ENCODE peak calls at places on chromosome 16, in seven cellular contexts. One of them, this sample, is unnamed.

GRCh38 chr16:67236551-67237395 is 9.8 kb downstream of the TMEM208 start:
- DNase-seq in spleen: peak; percentile 86
- DNase-seq in sigmoid colon: peak; percentile 68
- DNase-seq in mammary epithelial cell: peak; percentile 71
- DNase-seq in CD4-positive, alpha-beta T cell: peak; percentile 63
- DNase-seq in OCI-LY7: peak; percentile 83
- DNase-seq in Peyer's patch: peak; percentile 63
- DNase-seq in this sample: peak; percentile 71

GRCh38 chr16:11100239-11100750 is 155.7 kb downstream of the SOCS1 start:
- DNase-seq in spleen: no peak
- DNase-seq in sigmoid colon: peak; percentile 92
- DNase-seq in mammary epithelial cell: no peak
- DNase-seq in CD4-positive, alpha-beta T cell: no peak
- DNase-seq in OCI-LY7: peak; percentile 34
- DNase-seq in Peyer's patch: peak; percentile 49
- DNase-seq in this sample: no peak

GRCh38 chr16:75697571-75697970 is 3.7 kb downstream of the DUXB start:
- DNase-seq in spleen: no peak
- DNase-seq in sigmoid colon: no peak
- DNase-seq in mammary epithelial cell: no peak
- DNase-seq in CD4-positive, alpha-beta T cell: no peak
- DNase-seq in OCI-LY7: no peak
- DNase-seq in Peyer's patch: no peak
- DNase-seq in this sample: no peak

GRCh38 chr16:57531635-57532220 is 4.6 kb downstream of the CCDC102A start:
- DNase-seq in spleen: peak; percentile 61
- DNase-seq in sigmoid colon: peak; percentile 46
- DNase-seq in mammary epithelial cell: no peak
- DNase-seq in CD4-positive, alpha-beta T cell: no peak
- DNase-seq in OCI-LY7: no peak
- DNase-seq in Peyer's patch: no peak
- DNase-seq in this sample: no peak

GRCh38 chr16:924063-924462 is 46.7 kb downstream of the LMF1 start:
- DNase-seq in spleen: no peak
- DNase-seq in sigmoid colon: no peak
- DNase-seq in mammary epithelial cell: no peak
- DNase-seq in CD4-positive, alpha-beta T cell: no peak
- DNase-seq in OCI-LY7: no peak
- DNase-seq in Peyer's patch: no peak
- DNase-seq in this sample: no peak

GRCh38 chr16:364595-365491 is 5.5 kb downstream of the MRPL28 start:
- DNase-seq in spleen: peak; percentile 70
- DNase-seq in sigmoid colon: no peak
- DNase-seq in mammary epithelial cell: no peak
- DNase-seq in CD4-positive, alpha-beta T cell: no peak
- DNase-seq in OCI-LY7: no peak
- DNase-seq in Peyer's patch: no peak
- DNase-seq in this sample: no peak

GRCh38 chr16:56866955-56867830 is 2.2 kb downstream of the SLC12A3 start:
- DNase-seq in spleen: no peak
- DNase-seq in sigmoid colon: no peak
- DNase-seq in mammary epithelial cell: peak; percentile 19
- DNase-seq in CD4-positive, alpha-beta T cell: no peak
- DNase-seq in OCI-LY7: peak; percentile 82
- DNase-seq in Peyer's patch: no peak
- DNase-seq in this sample: peak; percentile 18

GRCh38 chr16:30395155-30395991 is at the start of gene ZNF48:
- DNase-seq in spleen: peak; percentile 96
- DNase-seq in sigmoid colon: peak; percentile 94
- DNase-seq in mammary epithelial cell: peak; percentile 56
- DNase-seq in CD4-positive, alpha-beta T cell: peak; percentile 46
- DNase-seq in OCI-LY7: peak; percentile 95
- DNase-seq in Peyer's patch: peak; percentile 86
- DNase-seq in this sample: peak; percentile 46

GRCh38 chr16:81018496-81018895 is 11.5 kb downstream of the CENPN start:
- DNase-seq in spleen: no peak
- DNase-seq in sigmoid colon: no peak
- DNase-seq in mammary epithelial cell: no peak
- DNase-seq in CD4-positive, alpha-beta T cell: no peak
- DNase-seq in OCI-LY7: no peak
- DNase-seq in Peyer's patch: no peak
- DNase-seq in this sample: no peak

GRCh38 chr16:1331712-1332617 is 1.5 kb upstream of the BAIAP3 start:
- DNase-seq in spleen: peak; percentile 93
- DNase-seq in sigmoid colon: peak; percentile 86
- DNase-seq in mammary epithelial cell: peak; percentile 43
- DNase-seq in CD4-positive, alpha-beta T cell: peak; percentile 32
- DNase-seq in OCI-LY7: peak; percentile 97
- DNase-seq in Peyer's patch: peak; percentile 71
- DNase-seq in this sample: no peak

GRCh38 chr16:90008708-90009145 is 10.5 kb downstream of the DBNDD1 start:
- DNase-seq in spleen: peak; percentile 92
- DNase-seq in sigmoid colon: no peak
- DNase-seq in mammary epithelial cell: no peak
- DNase-seq in CD4-positive, alpha-beta T cell: peak; percentile 46
- DNase-seq in OCI-LY7: peak; percentile 81
- DNase-seq in Peyer's patch: no peak
- DNase-seq in this sample: peak; percentile 30

GRCh38 chr16:12583237-12583897 is 220.3 kb downstream of the CPPED1 start:
- DNase-seq in spleen: peak; percentile 28
- DNase-seq in sigmoid colon: peak; percentile 18
- DNase-seq in mammary epithelial cell: no peak
- DNase-seq in CD4-positive, alpha-beta T cell: no peak
- DNase-seq in OCI-LY7: no peak
- DNase-seq in Peyer's patch: peak; percentile 11
- DNase-seq in this sample: no peak

GRCh38 chr16:85492617-85492957 is 120.5 kb upstream of the GSE1 start:
- DNase-seq in spleen: no peak
- DNase-seq in sigmoid colon: no peak
- DNase-seq in mammary epithelial cell: no peak
- DNase-seq in CD4-positive, alpha-beta T cell: no peak
- DNase-seq in OCI-LY7: peak; percentile 24
- DNase-seq in Peyer's patch: no peak
- DNase-seq in this sample: no peak

GRCh38 chr16:69330286-69331109 is at the start of gene PDF:
- DNase-seq in spleen: peak; percentile 98
- DNase-seq in sigmoid colon: peak; percentile 96
- DNase-seq in mammary epithelial cell: peak; percentile 92
- DNase-seq in CD4-positive, alpha-beta T cell: peak; percentile 74
- DNase-seq in OCI-LY7: peak; percentile 90
- DNase-seq in Peyer's patch: peak; percentile 97
- DNase-seq in this sample: peak; percentile 84

GRCh38 chr16:74560912-74561311 is 46.0 kb downstream of the GLG1 start:
- DNase-seq in spleen: no peak
- DNase-seq in sigmoid colon: no peak
- DNase-seq in mammary epithelial cell: no peak
- DNase-seq in CD4-positive, alpha-beta T cell: no peak
- DNase-seq in OCI-LY7: no peak
- DNase-seq in Peyer's patch: no peak
- DNase-seq in this sample: no peak

GRCh38 chr16:85916141-85916890 is 17.4 kb downstream of the IRF8 start:
- DNase-seq in spleen: peak; percentile 78
- DNase-seq in sigmoid colon: no peak
- DNase-seq in mammary epithelial cell: peak; percentile 10
- DNase-seq in CD4-positive, alpha-beta T cell: no peak
- DNase-seq in OCI-LY7: no peak
- DNase-seq in Peyer's patch: peak; percentile 86
- DNase-seq in this sample: no peak

GRCh38 chr16:85395913-85396878 is 216.9 kb upstream of the GSE1 start:
- DNase-seq in spleen: peak; percentile 74
- DNase-seq in sigmoid colon: peak; percentile 73
- DNase-seq in mammary epithelial cell: peak; percentile 71
- DNase-seq in CD4-positive, alpha-beta T cell: no peak
- DNase-seq in OCI-LY7: no peak
- DNase-seq in Peyer's patch: no peak
- DNase-seq in this sample: no peak

GRCh38 chr16:19908921-19909320 is 24.3 kb upstream of the GPRC5B start:
- DNase-seq in spleen: no peak
- DNase-seq in sigmoid colon: no peak
- DNase-seq in mammary epithelial cell: no peak
- DNase-seq in CD4-positive, alpha-beta T cell: no peak
- DNase-seq in OCI-LY7: no peak
- DNase-seq in Peyer's patch: no peak
- DNase-seq in this sample: no peak
- H3K9me3 ChIP-seq in spleen: no peaks in the 10 kb centered on the region
- H3K9me3 ChIP-seq in sigmoid colon: no peaks in the 10 kb centered on the region
- H3K9me3 ChIP-seq in mammary epithelial cell: no peaks in the 10 kb centered on the region
- H3K9me3 ChIP-seq in CD4-positive, alpha-beta T cell: no peaks in the 10 kb centered on the region
- H3K9me3 ChIP-seq in OCI-LY7: no peaks in the 10 kb centered on the region
- H3K9me3 ChIP-seq in Peyer's patch: no peaks in the 10 kb centered on the region
- H3K9me3 ChIP-seq in this sample: no peaks in the 10 kb centered on the region

GRCh38 chr16:78633551-78633950 is 534.1 kb downstream of the WWOX start:
- DNase-seq in spleen: no peak
- DNase-seq in sigmoid colon: no peak
- DNase-seq in mammary epithelial cell: no peak
- DNase-seq in CD4-positive, alpha-beta T cell: no peak
- DNase-seq in OCI-LY7: no peak
- DNase-seq in Peyer's patch: no peak
- DNase-seq in this sample: no peak

GRCh38 chr16:78628526-78628925 is 529.1 kb downstream of the WWOX start:
- DNase-seq in spleen: no peak
- DNase-seq in sigmoid colon: no peak
- DNase-seq in mammary epithelial cell: no peak
- DNase-seq in CD4-positive, alpha-beta T cell: no peak
- DNase-seq in OCI-LY7: no peak
- DNase-seq in Peyer's patch: no peak
- DNase-seq in this sample: no peak

GRCh38 chr16:78630102-78630501 is 530.6 kb downstream of the WWOX start:
- DNase-seq in spleen: no peak
- DNase-seq in sigmoid colon: no peak
- DNase-seq in mammary epithelial cell: no peak
- DNase-seq in CD4-positive, alpha-beta T cell: no peak
- DNase-seq in OCI-LY7: no peak
- DNase-seq in Peyer's patch: no peak
- DNase-seq in this sample: no peak

GRCh38 chr16:78624349-78624748 is 524.9 kb downstream of the WWOX start:
- DNase-seq in spleen: no peak
- DNase-seq in sigmoid colon: no peak
- DNase-seq in mammary epithelial cell: no peak
- DNase-seq in CD4-positive, alpha-beta T cell: no peak
- DNase-seq in OCI-LY7: no peak
- DNase-seq in Peyer's patch: no peak
- DNase-seq in this sample: no peak

GRCh38 chr16:78629173-78629572 is 529.7 kb downstream of the WWOX start:
- DNase-seq in spleen: no peak
- DNase-seq in sigmoid colon: no peak
- DNase-seq in mammary epithelial cell: no peak
- DNase-seq in CD4-positive, alpha-beta T cell: no peak
- DNase-seq in OCI-LY7: no peak
- DNase-seq in Peyer's patch: no peak
- DNase-seq in this sample: no peak
- H3K9me3 ChIP-seq in spleen: no peaks in the 10 kb centered on the region
- H3K9me3 ChIP-seq in sigmoid colon: no peaks in the 10 kb centered on the region
- H3K9me3 ChIP-seq in mammary epithelial cell: peaks cover 8% of the 10 kb centered on the region
- H3K9me3 ChIP-seq in CD4-positive, alpha-beta T cell: peaks cover 10% of the 10 kb centered on the region
- H3K9me3 ChIP-seq in OCI-LY7: peaks cover 4% of the 10 kb centered on the region
- H3K9me3 ChIP-seq in Peyer's patch: no peaks in the 10 kb centered on the region
- H3K9me3 ChIP-seq in this sample: peaks cover 3% of the 10 kb centered on the region

DNA sequence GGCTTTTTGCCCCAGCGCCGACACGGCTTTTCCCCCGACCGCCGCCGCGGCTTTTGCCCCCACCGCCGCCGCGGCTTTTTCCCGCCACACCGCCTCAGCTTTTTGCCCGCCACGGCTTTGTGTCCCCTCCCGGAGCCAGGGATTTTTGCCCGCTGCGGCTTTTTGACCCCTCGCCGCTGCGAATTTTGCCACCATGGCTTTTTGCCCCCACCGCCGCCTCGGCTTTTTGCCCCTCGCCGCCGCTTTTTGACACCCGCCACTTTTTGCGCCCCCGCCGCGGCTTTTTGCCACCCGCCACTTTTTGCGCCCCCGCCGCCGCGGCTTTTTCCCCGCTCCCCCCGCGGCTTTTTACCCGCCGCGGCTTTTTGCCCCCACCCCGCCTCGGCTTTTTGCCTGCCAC is 1342.5 kb downstream of the TP53TG3F start:
- DNase-seq in spleen: no peak
- DNase-seq in sigmoid colon: no peak
- DNase-seq in mammary epithelial cell: no peak
- DNase-seq in CD4-positive, alpha-beta T cell: no peak
- DNase-seq in OCI-LY7: no peak
- DNase-seq in Peyer's patch: peak; percentile 34
- DNase-seq in this sample: no peak
- H3K9me3 ChIP-seq in spleen: no peaks in the 10 kb centered on the region
- H3K9me3 ChIP-seq in sigmoid colon: peaks cover 3% of the 10 kb centered on the region
- H3K9me3 ChIP-seq in mammary epithelial cell: peaks cover 10% of the 10 kb centered on the region
- H3K9me3 ChIP-seq in CD4-positive, alpha-beta T cell: no peaks in the 10 kb centered on the region
- H3K9me3 ChIP-seq in OCI-LY7: no peaks in the 10 kb centered on the region
- H3K9me3 ChIP-seq in Peyer's patch: no peaks in the 10 kb centered on the region
- H3K9me3 ChIP-seq in this sample: no peaks in the 10 kb centered on the region

DNA sequence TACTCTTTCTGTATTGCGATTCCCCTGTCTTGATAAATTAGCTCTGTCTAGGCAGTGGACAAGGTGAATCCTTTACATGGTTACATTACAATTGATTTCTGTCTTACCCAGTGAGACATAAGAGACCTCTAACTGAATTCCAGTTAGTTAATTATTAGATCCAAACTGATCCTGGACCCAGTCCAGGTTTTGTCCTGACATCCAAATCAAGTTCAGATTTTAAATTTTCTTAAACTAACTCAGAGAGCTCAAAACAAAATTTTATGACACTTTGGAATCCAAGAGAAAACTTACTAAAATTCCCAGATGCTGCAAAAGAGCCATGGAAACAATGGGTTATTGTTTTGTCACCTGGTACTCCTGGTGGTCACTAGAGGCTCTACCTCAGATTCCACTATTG is 2166.6 kb downstream of the TP53TG3F start:
- DNase-seq in spleen: no peak
- DNase-seq in sigmoid colon: no peak
- DNase-seq in mammary epithelial cell: no peak
- DNase-seq in CD4-positive, alpha-beta T cell: no peak
- DNase-seq in OCI-LY7: no peak
- DNase-seq in Peyer's patch: no peak
- DNase-seq in this sample: no peak
- H3K9me3 ChIP-seq in spleen: no peaks in the 10 kb centered on the region
- H3K9me3 ChIP-seq in sigmoid colon: no peaks in the 10 kb centered on the region
- H3K9me3 ChIP-seq in mammary epithelial cell: peaks cover 6% of the 10 kb centered on the region
- H3K9me3 ChIP-seq in CD4-positive, alpha-beta T cell: peaks cover 10% of the 10 kb centered on the region
- H3K9me3 ChIP-seq in OCI-LY7: no peaks in the 10 kb centered on the region
- H3K9me3 ChIP-seq in Peyer's patch: no peaks in the 10 kb centered on the region
- H3K9me3 ChIP-seq in this sample: no peaks in the 10 kb centered on the region

DNA sequence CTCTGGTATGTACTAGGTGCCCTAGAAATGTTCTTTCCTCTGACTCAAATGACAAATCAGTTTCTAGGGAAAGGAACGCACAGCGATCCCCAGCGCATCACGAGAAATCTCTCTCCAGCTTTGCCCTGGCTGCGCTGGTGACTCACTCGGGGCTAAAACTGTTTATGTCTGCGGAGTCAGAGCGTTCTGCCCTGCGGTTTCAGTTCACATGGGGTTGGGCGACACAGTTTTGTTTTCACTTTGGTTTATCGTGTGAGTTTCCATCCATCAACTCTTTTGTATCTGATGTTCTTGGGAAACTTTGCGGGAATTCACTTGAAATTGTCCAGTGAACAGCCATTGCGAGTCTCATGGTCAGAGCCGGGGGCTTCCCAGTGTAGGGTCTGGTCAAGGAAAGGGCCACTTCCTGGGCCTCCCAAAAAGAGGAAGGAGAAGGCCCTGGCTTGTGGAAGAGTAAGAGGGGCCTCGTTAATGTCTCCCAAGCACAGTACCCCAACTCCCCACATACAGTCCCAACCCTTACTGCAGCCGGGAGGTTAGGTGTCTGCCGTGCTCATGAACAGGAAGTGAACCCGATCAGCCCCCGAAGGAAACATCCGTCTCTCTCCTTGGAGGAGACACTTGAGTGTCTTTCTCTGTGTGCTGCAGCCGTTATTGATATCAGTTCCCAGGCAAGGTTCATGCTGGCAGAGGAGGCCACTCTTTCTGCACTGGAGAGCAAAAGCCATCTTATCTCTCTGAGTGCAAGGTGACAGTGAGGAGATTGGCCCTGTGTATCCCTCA is 643.2 kb downstream of the WWOX start:
- DNase-seq in spleen: peak; percentile 86
- DNase-seq in sigmoid colon: no peak
- DNase-seq in mammary epithelial cell: no peak
- DNase-seq in CD4-positive, alpha-beta T cell: peak; percentile 69
- DNase-seq in OCI-LY7: peak; percentile 13
- DNase-seq in Peyer's patch: no peak
- DNase-seq in this sample: peak; percentile 43
- H3K9me3 ChIP-seq in spleen: no peaks in the 10 kb centered on the region
- H3K9me3 ChIP-seq in sigmoid colon: no peaks in the 10 kb centered on the region
- H3K9me3 ChIP-seq in mammary epithelial cell: peaks cover 8% of the 10 kb centered on the region
- H3K9me3 ChIP-seq in CD4-positive, alpha-beta T cell: no peaks in the 10 kb centered on the region
- H3K9me3 ChIP-seq in OCI-LY7: no peaks in the 10 kb centered on the region
- H3K9me3 ChIP-seq in Peyer's patch: no peaks in the 10 kb centered on the region
- H3K9me3 ChIP-seq in this sample: no peaks in the 10 kb centered on the region

This sample was measured in T-helper 17 cell.